ENCODE peak calls at places on chromosomes 1 and 21, in ten cellular contexts. F is pancreas, S is colonic mucosa, A is AG04450, I is Peyer's patch, G is HFF-Myc, P is AG09309, K is heart right ventricle, X is NB4, T is Panc1. Z is an unnamed sample.

GRCh38 chr1:165772739-165773138 is 4.1 kb upstream of the TMCO1 start:
- DNase-seq in K (no peak), P (no peak), I (no peak), S (no peak), F (no peak), A (no peak), X (no peak), T (no peak), G (no peak), Z (no peak)

GRCh38 chr1:8765253-8765652 is 52.2 kb downstream of the RERE start:
- DNase-seq in G (no peak), K (no peak), X (no peak), S (no peak), P (no peak), I (no peak), F (no peak), A (no peak), T (no peak), Z (peak; percentile 86)

GRCh38 chr1:25754421-25755195 is 45.4 kb upstream of the SELENON start:
- DNase-seq in K (no peak), G (no peak), P (no peak), I (no peak), X (no peak), F (no peak), T (no peak), S (no peak), A (no peak), Z (no peak)

GRCh38 chr1:240737268-240737667 is 125.3 kb upstream of the GREM2 start:
- DNase-seq in F (no peak), G (no peak), I (no peak), P (no peak), S (no peak), A (no peak), T (no peak), K (no peak), X (no peak), Z (no peak)

GRCh38 chr1:9435101-9435636 is 104.1 kb upstream of the SLC25A33 start:
- DNase-seq in F (peak; percentile 69), A (no peak), K (no peak), X (no peak), I (peak; percentile 63), S (peak; percentile 58), T (no peak), P (no peak), G (no peak), Z (no peak)

GRCh38 chr1:16418823-16419425 is 18.3 kb downstream of the SPATA21 start:
- DNase-seq in I (no peak), K (no peak), X (no peak), T (no peak), S (no peak), A (no peak), G (no peak), F (no peak), P (no peak), Z (no peak)

GRCh38 chr1:106517218-106517617 is 539.3 kb upstream of the PRMT6 start:
- DNase-seq in P (no peak), X (no peak), K (no peak), F (no peak), S (no peak), A (no peak), I (no peak), G (no peak), T (no peak), Z (no peak)

GRCh38 chr1:162323023-162323422 is 53.6 kb downstream of the SPATA46 start:
- DNase-seq in T (no peak), K (no peak), F (no peak), A (no peak), S (no peak), G (no peak), X (no peak), P (no peak), I (no peak), Z (no peak)

GRCh38 chr1:154471304-154471703 is 30.7 kb upstream of the TDRD10 start:
- DNase-seq in X (no peak), F (no peak), G (no peak), A (no peak), P (no peak), T (no peak), I (no peak), K (no peak), S (peak; percentile 65), Z (no peak)

GRCh38 chr1:220123889-220124288 is 30.0 kb downstream of the IARS2 start:
- DNase-seq in S (no peak), T (no peak), A (no peak), P (no peak), K (no peak), F (no peak), I (no peak), X (peak; percentile 54), G (no peak), Z (peak; percentile 46)

GRCh38 chr1:74271503-74271902 is 36.3 kb downstream of the TNNI3K start:
- DNase-seq in P (no peak), I (no peak), S (no peak), G (no peak), X (no peak), A (no peak), T (no peak), F (no peak), K (no peak), Z (no peak)
- TF ChIP-seq CTCF in P (no peak), I (no peak), S (no peak), G (no peak), X (no peak), A (no peak), T (no peak), F (no peak), K (no peak), Z (no peak)

DNA sequence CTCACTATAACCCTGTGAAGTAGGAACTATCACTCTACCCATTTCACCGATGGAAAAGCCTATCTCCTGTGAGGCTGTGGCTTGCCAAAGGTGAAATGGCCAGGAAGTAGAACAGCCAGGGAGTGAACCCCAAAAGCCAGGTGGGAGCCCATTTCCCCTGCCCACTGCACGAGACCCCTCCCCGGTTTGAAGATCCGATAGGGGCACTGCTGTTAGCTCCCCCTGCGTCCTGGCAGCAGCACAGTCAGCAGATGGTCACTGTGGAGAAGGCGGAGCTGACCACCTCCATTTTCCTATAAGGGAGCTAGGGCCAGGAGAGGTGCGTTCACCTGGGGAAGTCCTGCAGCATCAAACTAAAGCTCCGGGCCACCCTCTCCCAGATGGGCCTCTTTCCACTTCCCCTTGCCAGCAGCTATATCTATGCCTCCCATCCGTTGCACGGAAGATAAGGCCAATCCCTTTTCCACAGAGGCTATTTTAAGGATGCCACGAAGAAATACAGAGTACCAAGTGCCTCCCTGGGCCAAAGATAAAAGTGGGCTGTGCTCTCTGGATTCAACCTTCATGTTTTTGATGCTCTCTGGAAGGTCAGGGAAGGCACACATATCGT is 7.8 kb downstream of the ERG start:
- DNase-seq in F (no peak), K (no peak), I (no peak), X (no peak), S (no peak), G (no peak), A (no peak), P (no peak), T (no peak), Z (no peak)
- H3K4me3 ChIP-seq in F (no peak overlapping the region), K (no peak overlapping the region), I (no peak overlapping the region), X (no peak overlapping the region), S (no peak overlapping the region), G (no peak overlapping the region), A (no peak overlapping the region), P (no peak overlapping the region), T (no peak overlapping the region), Z (no peak overlapping the region)

GRCh38 chr21:41369105-41369914 is 7.5 kb downstream of the MX2 start:
- DNase-seq in S (no peak), G (no peak), T (no peak), P (no peak), K (peak; percentile 65), X (peak; percentile 87), I (peak; percentile 62), F (no peak), A (no peak), Z (peak; percentile 5)
- TF ChIP-seq CTCF in S (no peak), G (no peak), T (peak; percentile 35), P (no peak), K (no peak), X (no peak), I (no peak), F (no peak), A (peak; percentile 29), Z (no peak)

GRCh38 chr1:212375986-212376385 is 38.7 kb downstream of the PACC1 start:
- DNase-seq in T (no peak), I (no peak), A (no peak), F (no peak), X (no peak), G (no peak), K (no peak), S (no peak), P (no peak), Z (no peak)

GRCh38 chr1:212379366-212379765 is 35.3 kb downstream of the PACC1 start:
- DNase-seq in G (no peak), S (no peak), F (no peak), I (no peak), X (no peak), T (no peak), A (no peak), P (no peak), K (no peak), Z (no peak)

GRCh38 chr1:212377644-212378043 is 37.0 kb downstream of the PACC1 start:
- DNase-seq in K (no peak), F (no peak), A (no peak), X (no peak), S (no peak), G (no peak), I (no peak), P (no peak), T (no peak), Z (no peak)

GRCh38 chr1:212386029-212386428 is 28.7 kb downstream of the PACC1 start:
- DNase-seq in K (no peak), S (no peak), F (no peak), I (no peak), T (no peak), P (no peak), G (no peak), A (no peak), X (no peak), Z (no peak)

GRCh38 chr1:212381509-212381908 is 33.2 kb downstream of the PACC1 start:
- DNase-seq in A (no peak), T (no peak), F (no peak), S (no peak), G (no peak), K (no peak), P (no peak), X (no peak), I (no peak), Z (no peak)
- H3K4me3 ChIP-seq in A (no peak overlapping the region), T (no peak overlapping the region), F (no peak overlapping the region), S (no peak overlapping the region), G (no peak overlapping the region), K (no peak overlapping the region), P (no peak overlapping the region), X (no peak overlapping the region), I (no peak overlapping the region), Z (no peak overlapping the region)

Z was measured in A673.